ENCODE peak calls at places on chromosomes 3 and 15, in nine cellular contexts. One of them, this sample, is unnamed. For H3K4me1, the result is how much of the 10 kb centered on the place peaks cover.

GRCh38 chr3:179453967-179454366 is 2.7 kb upstream of the GNB4 start:
- DNase-seq in H9: no peak
- DNase-seq in small intestine: no peak
- DNase-seq in CD8-positive, alpha-beta memory T cell: no peak
- DNase-seq in cardiac muscle cell: no peak
- DNase-seq in left ventricle myocardium inferior: no peak
- DNase-seq in A549: no peak
- DNase-seq in mucosa of descending colon: no peak
- DNase-seq in naive thymus-derived CD4-positive, alpha-beta T cell: no peak
- DNase-seq in this sample: no peak

GRCh38 chr3:44647771-44648170 is 761 bp upstream of the ZNF35 start:
- DNase-seq in H9: no peak
- DNase-seq in small intestine: no peak
- DNase-seq in CD8-positive, alpha-beta memory T cell: no peak
- DNase-seq in cardiac muscle cell: no peak
- DNase-seq in left ventricle myocardium inferior: no peak
- DNase-seq in A549: no peak
- DNase-seq in mucosa of descending colon: no peak
- DNase-seq in naive thymus-derived CD4-positive, alpha-beta T cell: no peak
- DNase-seq in this sample: no peak

GRCh38 chr3:176785207-176785606 is 412.1 kb downstream of the TBL1XR1 start:
- DNase-seq in H9: no peak
- DNase-seq in small intestine: no peak
- DNase-seq in CD8-positive, alpha-beta memory T cell: no peak
- DNase-seq in cardiac muscle cell: no peak
- DNase-seq in left ventricle myocardium inferior: no peak
- DNase-seq in A549: no peak
- DNase-seq in mucosa of descending colon: no peak
- DNase-seq in naive thymus-derived CD4-positive, alpha-beta T cell: no peak
- DNase-seq in this sample: no peak

GRCh38 chr15:72203507-72203837 is 5.9 kb upstream of the GRAMD2A start:
- DNase-seq in H9: no peak
- DNase-seq in small intestine: peak
- DNase-seq in CD8-positive, alpha-beta memory T cell: no peak
- DNase-seq in cardiac muscle cell: peak
- DNase-seq in left ventricle myocardium inferior: peak
- DNase-seq in A549: peak
- DNase-seq in mucosa of descending colon: peak
- DNase-seq in naive thymus-derived CD4-positive, alpha-beta T cell: no peak
- DNase-seq in this sample: no peak

GRCh38 chr3:141707741-141708203 is 30.3 kb upstream of the RNF7 start:
- DNase-seq in H9: no peak
- DNase-seq in small intestine: peak
- DNase-seq in CD8-positive, alpha-beta memory T cell: no peak
- DNase-seq in cardiac muscle cell: peak
- DNase-seq in left ventricle myocardium inferior: no peak
- DNase-seq in A549: no peak
- DNase-seq in mucosa of descending colon: no peak
- DNase-seq in naive thymus-derived CD4-positive, alpha-beta T cell: no peak
- DNase-seq in this sample: no peak

GRCh38 chr3:28575748-28576589 is 227.3 kb upstream of the AZI2 start:
- DNase-seq in H9: peak
- DNase-seq in small intestine: no peak
- DNase-seq in CD8-positive, alpha-beta memory T cell: no peak
- DNase-seq in cardiac muscle cell: peak
- DNase-seq in left ventricle myocardium inferior: peak
- DNase-seq in A549: no peak
- DNase-seq in mucosa of descending colon: no peak
- DNase-seq in naive thymus-derived CD4-positive, alpha-beta T cell: no peak
- DNase-seq in this sample: no peak

GRCh38 chr3:127688416-127689265 is 15.9 kb downstream of the ABTB1 start:
- DNase-seq in H9: peak
- DNase-seq in small intestine: no peak
- DNase-seq in CD8-positive, alpha-beta memory T cell: no peak
- DNase-seq in cardiac muscle cell: peak
- DNase-seq in left ventricle myocardium inferior: peak
- DNase-seq in A549: no peak
- DNase-seq in mucosa of descending colon: peak
- DNase-seq in naive thymus-derived CD4-positive, alpha-beta T cell: no peak
- DNase-seq in this sample: no peak

GRCh38 chr15:78368671-78369070 is 28.5 kb downstream of the CRABP1 start:
- DNase-seq in H9: no peak
- DNase-seq in small intestine: peak
- DNase-seq in CD8-positive, alpha-beta memory T cell: no peak
- DNase-seq in cardiac muscle cell: no peak
- DNase-seq in left ventricle myocardium inferior: no peak
- DNase-seq in A549: no peak
- DNase-seq in mucosa of descending colon: no peak
- DNase-seq in naive thymus-derived CD4-positive, alpha-beta T cell: no peak
- DNase-seq in this sample: no peak

GRCh38 chr15:48675436-48675835 is 29.9 kb upstream of the FBN1 start:
- DNase-seq in H9: no peak
- DNase-seq in small intestine: no peak
- DNase-seq in CD8-positive, alpha-beta memory T cell: no peak
- DNase-seq in cardiac muscle cell: no peak
- DNase-seq in left ventricle myocardium inferior: no peak
- DNase-seq in A549: no peak
- DNase-seq in mucosa of descending colon: no peak
- DNase-seq in naive thymus-derived CD4-positive, alpha-beta T cell: no peak
- DNase-seq in this sample: no peak

GRCh38 chr3:102733811-102734574 is 299.2 kb downstream of the ZPLD1 start:
- DNase-seq in H9: no peak
- DNase-seq in small intestine: no peak
- DNase-seq in CD8-positive, alpha-beta memory T cell: no peak
- DNase-seq in cardiac muscle cell: no peak
- DNase-seq in left ventricle myocardium inferior: no peak
- DNase-seq in A549: no peak
- DNase-seq in mucosa of descending colon: no peak
- DNase-seq in naive thymus-derived CD4-positive, alpha-beta T cell: no peak
- DNase-seq in this sample: no peak

GRCh38 chr3:143775401-143775970 is 72.8 kb downstream of the SLC9A9 start:
- DNase-seq in H9: no peak
- DNase-seq in small intestine: peak
- DNase-seq in CD8-positive, alpha-beta memory T cell: no peak
- DNase-seq in cardiac muscle cell: peak
- DNase-seq in left ventricle myocardium inferior: no peak
- DNase-seq in A549: peak
- DNase-seq in mucosa of descending colon: no peak
- DNase-seq in naive thymus-derived CD4-positive, alpha-beta T cell: peak
- DNase-seq in this sample: peak

GRCh38 chr3:46673151-46674030 is 20.1 kb downstream of the ALS2CL start:
- DNase-seq in H9: no peak
- DNase-seq in small intestine: no peak
- DNase-seq in CD8-positive, alpha-beta memory T cell: no peak
- DNase-seq in cardiac muscle cell: no peak
- DNase-seq in left ventricle myocardium inferior: peak
- DNase-seq in A549: no peak
- DNase-seq in mucosa of descending colon: peak
- DNase-seq in naive thymus-derived CD4-positive, alpha-beta T cell: no peak
- DNase-seq in this sample: no peak

DNA sequence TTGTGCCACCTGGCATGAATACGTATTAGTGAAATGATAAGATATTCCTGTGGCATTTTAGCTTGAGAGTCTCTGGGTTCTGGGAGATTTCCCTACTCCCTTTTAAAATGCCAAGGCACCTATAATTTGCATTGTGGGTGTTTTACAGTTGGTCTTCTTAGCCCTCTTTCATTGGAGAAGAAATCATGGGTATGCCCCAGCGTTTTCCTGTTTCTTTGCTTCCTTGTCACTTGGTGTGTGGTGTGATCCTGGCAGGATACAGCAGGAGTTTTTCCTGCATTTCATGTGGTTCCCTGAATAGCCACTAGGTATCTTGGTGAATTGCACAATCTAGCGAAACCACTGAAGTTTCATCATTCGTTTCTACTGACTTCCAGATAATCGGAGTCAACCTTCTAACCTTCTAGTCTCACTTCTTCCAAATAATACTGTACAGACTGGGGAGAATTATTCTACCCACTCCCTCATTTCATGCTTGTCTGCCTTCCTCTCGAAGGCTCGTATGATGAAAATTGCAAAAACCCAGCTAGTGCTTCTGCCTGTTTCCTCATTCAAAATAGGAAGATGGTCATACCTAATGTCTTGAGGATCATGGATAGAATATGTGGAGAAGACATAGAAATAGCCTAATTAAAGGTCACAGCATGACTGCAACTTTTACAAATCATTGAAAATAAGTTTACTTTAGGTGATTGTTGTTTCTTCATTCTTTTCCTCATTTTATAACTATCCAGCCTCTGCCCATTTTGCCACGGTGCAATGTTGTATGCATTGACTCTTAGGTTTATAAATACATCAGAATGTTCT is 2.7 kb downstream of the BHLHE40 start:
- DNase-seq in H9: no peak
- DNase-seq in small intestine: peak
- DNase-seq in CD8-positive, alpha-beta memory T cell: no peak
- DNase-seq in cardiac muscle cell: peak
- DNase-seq in left ventricle myocardium inferior: no peak
- DNase-seq in A549: peak
- DNase-seq in mucosa of descending colon: no peak
- DNase-seq in naive thymus-derived CD4-positive, alpha-beta T cell: no peak
- DNase-seq in this sample: no peak
- H3K4me1 ChIP-seq in H9: under half
- H3K4me1 ChIP-seq in small intestine: under half
- H3K4me1 ChIP-seq in CD8-positive, alpha-beta memory T cell: half or more
- H3K4me1 ChIP-seq in cardiac muscle cell: under half
- H3K4me1 ChIP-seq in left ventricle myocardium inferior: half or more
- H3K4me1 ChIP-seq in A549: under half
- H3K4me1 ChIP-seq in mucosa of descending colon: under half
- H3K4me1 ChIP-seq in naive thymus-derived CD4-positive, alpha-beta T cell: half or more
- H3K4me1 ChIP-seq in this sample: half or more

GRCh38 chr3:37456791-37457190 is 282.4 kb upstream of the LRRFIP2 start:
- DNase-seq in H9: no peak
- DNase-seq in small intestine: no peak
- DNase-seq in CD8-positive, alpha-beta memory T cell: no peak
- DNase-seq in cardiac muscle cell: no peak
- DNase-seq in left ventricle myocardium inferior: no peak
- DNase-seq in A549: no peak
- DNase-seq in mucosa of descending colon: no peak
- DNase-seq in naive thymus-derived CD4-positive, alpha-beta T cell: no peak
- DNase-seq in this sample: no peak

GRCh38 chr3:37458162-37458895 is 283.9 kb upstream of the LRRFIP2 start:
- DNase-seq in H9: no peak
- DNase-seq in small intestine: no peak
- DNase-seq in CD8-positive, alpha-beta memory T cell: no peak
- DNase-seq in cardiac muscle cell: peak
- DNase-seq in left ventricle myocardium inferior: peak
- DNase-seq in A549: no peak
- DNase-seq in mucosa of descending colon: no peak
- DNase-seq in naive thymus-derived CD4-positive, alpha-beta T cell: no peak
- DNase-seq in this sample: no peak

GRCh38 chr3:37457392-37458065 is 283.1 kb upstream of the LRRFIP2 start:
- DNase-seq in H9: no peak
- DNase-seq in small intestine: no peak
- DNase-seq in CD8-positive, alpha-beta memory T cell: no peak
- DNase-seq in cardiac muscle cell: peak
- DNase-seq in left ventricle myocardium inferior: peak
- DNase-seq in A549: no peak
- DNase-seq in mucosa of descending colon: no peak
- DNase-seq in naive thymus-derived CD4-positive, alpha-beta T cell: no peak
- DNase-seq in this sample: no peak

GRCh38 chr3:37456270-37456708 is 281.9 kb upstream of the LRRFIP2 start:
- DNase-seq in H9: no peak
- DNase-seq in small intestine: peak
- DNase-seq in CD8-positive, alpha-beta memory T cell: no peak
- DNase-seq in cardiac muscle cell: peak
- DNase-seq in left ventricle myocardium inferior: peak
- DNase-seq in A549: no peak
- DNase-seq in mucosa of descending colon: peak
- DNase-seq in naive thymus-derived CD4-positive, alpha-beta T cell: no peak
- DNase-seq in this sample: no peak

DNA sequence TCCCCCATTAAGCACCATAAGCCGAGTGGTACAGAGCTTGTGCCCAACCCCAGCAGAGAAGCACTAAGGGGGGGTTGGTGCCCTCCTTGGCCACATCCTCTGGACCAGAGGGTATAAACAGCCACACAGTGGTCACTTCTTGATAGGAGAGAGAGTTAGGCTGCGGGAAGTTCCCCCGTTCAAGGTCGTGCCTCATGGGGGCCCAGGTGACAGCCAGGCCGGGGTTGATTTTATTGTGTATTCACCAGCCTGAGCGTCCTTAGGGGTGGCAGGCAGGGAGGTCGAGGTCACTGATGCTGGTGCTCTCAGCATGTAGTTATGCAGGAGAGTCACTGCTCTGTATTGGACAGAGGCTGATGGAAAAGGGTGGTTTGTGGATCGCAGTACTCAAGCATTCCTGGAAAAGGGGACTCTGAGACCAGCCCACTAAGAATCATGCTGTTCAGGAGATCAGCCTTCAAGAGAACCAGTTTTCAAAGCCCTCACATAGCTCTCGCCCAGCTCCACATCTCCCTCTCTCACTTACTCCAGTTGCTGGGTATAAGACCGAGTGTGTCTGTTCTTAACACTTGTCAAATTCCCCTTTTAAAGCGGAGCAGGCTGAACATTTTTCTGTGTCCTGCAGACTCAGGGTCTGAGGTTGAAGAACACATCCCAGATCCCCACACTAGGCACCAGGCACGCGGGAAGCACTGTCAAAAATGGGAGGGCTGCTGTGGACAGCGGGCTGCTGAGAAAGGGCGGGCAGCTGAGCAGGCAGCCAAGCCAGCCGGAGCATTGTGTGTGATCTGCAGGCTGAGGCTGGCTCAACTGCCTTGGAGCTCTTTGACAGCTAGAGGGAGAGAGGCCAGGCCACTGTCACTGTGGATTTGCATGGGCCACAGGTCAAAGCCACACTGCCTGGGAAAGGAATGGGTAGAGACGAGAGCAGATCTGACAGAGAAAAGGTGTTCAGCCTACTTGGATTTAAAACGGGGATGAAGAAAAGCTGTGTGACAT is 279.3 kb upstream of the LRRFIP2 start:
- DNase-seq in H9: no peak
- DNase-seq in small intestine: peak
- DNase-seq in CD8-positive, alpha-beta memory T cell: no peak
- DNase-seq in cardiac muscle cell: peak
- DNase-seq in left ventricle myocardium inferior: peak
- DNase-seq in A549: no peak
- DNase-seq in mucosa of descending colon: peak
- DNase-seq in naive thymus-derived CD4-positive, alpha-beta T cell: no peak
- DNase-seq in this sample: no peak
- H3K4me1 ChIP-seq in H9: under half
- H3K4me1 ChIP-seq in small intestine: under half
- H3K4me1 ChIP-seq in CD8-positive, alpha-beta memory T cell: under half
- H3K4me1 ChIP-seq in cardiac muscle cell: under half
- H3K4me1 ChIP-seq in left ventricle myocardium inferior: half or more
- H3K4me1 ChIP-seq in A549: under half
- H3K4me1 ChIP-seq in mucosa of descending colon: under half
- H3K4me1 ChIP-seq in naive thymus-derived CD4-positive, alpha-beta T cell: under half
- H3K4me1 ChIP-seq in this sample: under half

GRCh38 chr3:99867594-99868437 is 50.2 kb downstream of the CMSS1 start:
- DNase-seq in H9: no peak
- DNase-seq in small intestine: no peak
- DNase-seq in CD8-positive, alpha-beta memory T cell: no peak
- DNase-seq in cardiac muscle cell: no peak
- DNase-seq in left ventricle myocardium inferior: no peak
- DNase-seq in A549: no peak
- DNase-seq in mucosa of descending colon: no peak
- DNase-seq in naive thymus-derived CD4-positive, alpha-beta T cell: no peak
- DNase-seq in this sample: no peak
- H3K4me1 ChIP-seq in H9: under half
- H3K4me1 ChIP-seq in small intestine: under half
- H3K4me1 ChIP-seq in CD8-positive, alpha-beta memory T cell: under half
- H3K4me1 ChIP-seq in cardiac muscle cell: under half
- H3K4me1 ChIP-seq in left ventricle myocardium inferior: half or more
- H3K4me1 ChIP-seq in A549: under half
- H3K4me1 ChIP-seq in mucosa of descending colon: under half
- H3K4me1 ChIP-seq in naive thymus-derived CD4-positive, alpha-beta T cell: under half
- H3K4me1 ChIP-seq in this sample: under half

GRCh38 chr3:51269466-51269865 is 115.6 kb upstream of the MANF start:
- DNase-seq in H9: no peak
- DNase-seq in small intestine: no peak
- DNase-seq in CD8-positive, alpha-beta memory T cell: no peak
- DNase-seq in cardiac muscle cell: peak
- DNase-seq in left ventricle myocardium inferior: no peak
- DNase-seq in A549: peak
- DNase-seq in mucosa of descending colon: no peak
- DNase-seq in naive thymus-derived CD4-positive, alpha-beta T cell: no peak
- DNase-seq in this sample: no peak
- H3K4me1 ChIP-seq in H9: under half
- H3K4me1 ChIP-seq in small intestine: under half
- H3K4me1 ChIP-seq in CD8-positive, alpha-beta memory T cell: under half
- H3K4me1 ChIP-seq in cardiac muscle cell: under half
- H3K4me1 ChIP-seq in left ventricle myocardium inferior: under half
- H3K4me1 ChIP-seq in A549: under half
- H3K4me1 ChIP-seq in mucosa of descending colon: under half
- H3K4me1 ChIP-seq in naive thymus-derived CD4-positive, alpha-beta T cell: under half
- H3K4me1 ChIP-seq in this sample: under half